ENCODE peak calls at places on chromosomes 4 and X, in eight cellular contexts. J, S, R, H, I, Q, X and T are unnamed samples.

GRCh38 chrX:103585421-103586313 is at the start of gene TCEAL4:
- DNase-seq in R (peak; percentile 74), X (peak; percentile 53), J (peak; percentile 87), I (peak; percentile 48), H (peak; percentile 73), S (peak; percentile 57), Q (no peak), T (peak; percentile 56)

GRCh38 chrX:108811891-108812290 is 75.5 kb upstream of the IRS4 start:
- DNase-seq in H (no peak), X (no peak), I (no peak), S (no peak), R (no peak), J (no peak), Q (no peak), T (no peak)

GRCh38 chrX:149497626-149498025 is 7.5 kb downstream of the IDS start:
- DNase-seq in S (no peak), I (no peak), X (no peak), J (no peak), R (no peak), H (no peak), Q (peak; percentile 41), T (no peak)

GRCh38 chr4:1318488-1319213 is 28.4 kb upstream of the UVSSA start:
- DNase-seq in J (peak; percentile 48), S (no peak), R (no peak), H (peak; percentile 22), I (no peak), X (no peak), Q (no peak), T (no peak)

GRCh38 chr4:132619968-132620367 is 529.1 kb upstream of the PCDH10 start:
- DNase-seq in X (no peak), J (no peak), S (no peak), H (no peak), I (no peak), R (no peak), Q (no peak), T (no peak)

GRCh38 chr4:4225915-4226605 is 669 bp downstream of the OTOP1 start:
- DNase-seq in H (no peak), J (no peak), Q (no peak), X (no peak), S (no peak), R (no peak), I (no peak), T (no peak)

GRCh38 chr4:113445286-113445685 is 316.3 kb downstream of the CAMK2D start:
- DNase-seq in J (no peak), S (no peak), I (no peak), Q (peak; percentile 79), H (peak; percentile 56), X (peak; percentile 45), R (peak; percentile 32), T (peak; percentile 72)

GRCh38 chr4:99734583-99735322 is 77.1 kb upstream of the C4orf54 start:
- DNase-seq in J (no peak), I (no peak), X (no peak), R (no peak), S (no peak), H (no peak), Q (no peak), T (no peak)

GRCh38 chrX:135513140-135513535 is 7.3 kb upstream of the INTS6L start:
- DNase-seq in Q (peak; percentile 4), I (no peak), J (no peak), R (no peak), S (no peak), H (no peak), X (no peak), T (no peak)

GRCh38 chr4:3302786-3303444 is 10.1 kb downstream of the RGS12 start:
- DNase-seq in R (no peak), S (no peak), I (no peak), J (peak; percentile 61), Q (no peak), H (no peak), X (no peak), T (no peak)

GRCh38 chr4:152257601-152258066 is 278.3 kb downstream of the FBXW7 start:
- DNase-seq in S (no peak), Q (peak; percentile 26), J (no peak), R (no peak), H (no peak), X (no peak), I (no peak), T (no peak)

GRCh38 chr4:17898553-17898952 is 87.8 kb downstream of the NCAPG start:
- DNase-seq in I (no peak), S (peak; percentile 18), J (no peak), R (no peak), X (no peak), Q (no peak), H (no peak), T (no peak)

GRCh38 chrX:13092455-13092941 is 48.1 kb upstream of the FAM9C start:
- DNase-seq in X (no peak), J (peak; percentile 57), Q (no peak), R (no peak), H (peak; percentile 49), I (no peak), S (no peak), T (no peak)

GRCh38 chr4:169682360-169683047 is 62.1 kb downstream of the CLCN3 start:
- DNase-seq in X (no peak), I (no peak), Q (no peak), J (no peak), R (no peak), S (no peak), H (no peak), T (no peak)

GRCh38 chr4:6548201-6548881 is 26.6 kb upstream of the MAN2B2 start:
- DNase-seq in H (peak; percentile 48), J (no peak), S (no peak), Q (peak; percentile 55), X (no peak), R (no peak), I (peak; percentile 28), T (no peak)

GRCh38 chr4:14749910-14750309 is 252.4 kb upstream of the CPEB2 start:
- DNase-seq in J (no peak), X (peak; percentile 60), H (peak; percentile 55), Q (peak; percentile 37), R (peak; percentile 16), I (peak; percentile 8), S (no peak), T (peak; percentile 9)

GRCh38 chrX:38654302-38654701 is 93.0 kb downstream of the TSPAN7 start:
- DNase-seq in I (peak; percentile 0), Q (peak; percentile 7), H (no peak), S (peak; percentile 21), R (peak; percentile 35), X (no peak), J (no peak), T (peak; percentile 14)

GRCh38 chr4:13921805-13922204 is 294.3 kb upstream of the BOD1L1 start:
- DNase-seq in J (no peak), I (no peak), Q (no peak), H (no peak), R (peak; percentile 17), X (no peak), S (no peak), T (no peak)

GRCh38 chr4:22412013-22412412 is 103.9 kb downstream of the ADGRA3 start:
- DNase-seq in J (no peak), R (no peak), I (no peak), X (no peak), H (no peak), S (no peak), Q (no peak), T (no peak)

GRCh38 chrX:11770320-11770719 is 12.3 kb downstream of the MSL3 start:
- DNase-seq in I (peak; percentile 25), Q (peak; percentile 49), H (peak; percentile 43), R (peak; percentile 55), X (no peak), S (no peak), J (no peak), T (no peak)

GRCh38 chrX:121802881-121803412 is 755.5 kb downstream of the GLUD2 start:
- DNase-seq in I (no peak), H (no peak), S (no peak), J (no peak), Q (no peak), X (no peak), R (no peak), T (no peak)

GRCh38 chrX:136039485-136039884 is 54.2 kb downstream of the SLC9A6 start:
- DNase-seq in R (no peak), X (no peak), I (no peak), H (no peak), S (no peak), Q (no peak), J (no peak), T (no peak)

GRCh38 chr4:159410076-159410777 is 307.3 kb downstream of the RAPGEF2 start:
- DNase-seq in I (no peak), S (no peak), X (no peak), J (no peak), Q (peak; percentile 77), R (no peak), H (no peak), T (no peak)

GRCh38 chr4:151798678-151799416 is 38.0 kb upstream of the GATB start:
- DNase-seq in Q (peak; percentile 50), R (no peak), I (no peak), J (no peak), X (no peak), S (no peak), H (no peak), T (no peak)

GRCh38 chr4:38062088-38062893 is 102.1 kb downstream of the PTTG2 start:
- DNase-seq in R (peak; percentile 86), J (no peak), S (peak; percentile 41), H (peak; percentile 85), Q (peak; percentile 64), I (peak; percentile 75), X (peak; percentile 75), T (peak; percentile 71)

GRCh38 chr4:102623622-102624021 is 122.5 kb downstream of the NFKB1 start:
- DNase-seq in S (no peak), I (peak; percentile 19), R (peak; percentile 40), X (no peak), H (no peak), Q (peak; percentile 74), J (no peak), T (no peak)

GRCh38 chr4:39947415-39947814 is 30.3 kb downstream of the PDS5A start:
- DNase-seq in I (no peak), H (no peak), X (no peak), R (no peak), S (no peak), Q (no peak), J (no peak), T (no peak)

GRCh38 chrX:43467608-43468234 is 188.4 kb upstream of the MAOA start:
- DNase-seq in J (no peak), Q (no peak), S (no peak), I (no peak), R (no peak), H (no peak), X (no peak), T (no peak)

GRCh38 chrX:3939967-3940610 is 226.6 kb upstream of the PRKX start:
- DNase-seq in X (no peak), I (no peak), Q (peak; percentile 6), S (no peak), J (no peak), R (peak; percentile 42), H (no peak), T (no peak)

GRCh38 chrX:68710870-68711576 is 63.6 kb downstream of the STARD8 start:
- DNase-seq in I (no peak), R (peak; percentile 72), Q (peak; percentile 42), H (no peak), J (no peak), S (peak; percentile 11), X (no peak), T (peak; percentile 28)

GRCh38 chr4:134365852-134366251 is 164.3 kb upstream of the PABPC4L start:
- DNase-seq in I (no peak), S (no peak), Q (peak; percentile 4), H (no peak), X (no peak), J (no peak), R (no peak), T (no peak)

GRCh38 chr4:138114434-138114833 is 127.7 kb downstream of the SLC7A11 start:
- DNase-seq in X (no peak), Q (no peak), S (no peak), R (no peak), H (no peak), J (no peak), I (no peak), T (no peak)

GRCh38 chr4:41692717-41693345 is 55.7 kb downstream of the PHOX2B start:
- DNase-seq in R (peak; percentile 77), J (no peak), H (peak; percentile 45), S (no peak), Q (peak; percentile 45), I (peak; percentile 37), X (peak; percentile 39), T (peak; percentile 24)

GRCh38 chr4:82851902-82852750 is 38.8 kb downstream of the SEC31A start:
- DNase-seq in I (no peak), S (peak; percentile 1), H (no peak), X (no peak), R (peak; percentile 28), Q (peak; percentile 25), J (no peak), T (no peak)